ENCODE peak calls at places on chromosomes 2 and 18, in five cellular contexts. One of them, this sample, is unnamed.

GRCh38 chr2:75606851-75607798 is 39.5 kb upstream of the MRPL19 start:
- DNase-seq in activated CD8-positive, alpha-beta memory T cell treated with anti-CD3 and anti-CD28 coated beads, Interleukin-2, amount 50 U/mL, for 48 hours: no peak
- DNase-seq in activated effector memory CD4-positive, alpha-beta T cell treated with Interleukin-2 at 50 U/mL for 16 hours: no peak
- DNase-seq in epithelial cell of prostate: no peak
- DNase-seq in GM13977: no peak
- DNase-seq in this sample: no peak

GRCh38 chr2:73202156-73203054 is at the start of gene NOTO:
- DNase-seq in activated effector memory CD4-positive, alpha-beta T cell treated with Interleukin-2 at 50 U/mL for 16 hours: no peak
- DNase-seq in GM13977: no peak
- DNase-seq in epithelial cell of prostate: no peak
- DNase-seq in activated CD8-positive, alpha-beta memory T cell treated with anti-CD3 and anti-CD28 coated beads, Interleukin-2, amount 50 U/mL, for 48 hours: peak; percentile 60
- DNase-seq in this sample: no peak

GRCh38 chr18:74217476-74218143 is 69.3 kb downstream of the TIMM21 start:
- DNase-seq in activated CD8-positive, alpha-beta memory T cell treated with anti-CD3 and anti-CD28 coated beads, Interleukin-2, amount 50 U/mL, for 48 hours: no peak
- DNase-seq in activated effector memory CD4-positive, alpha-beta T cell treated with Interleukin-2 at 50 U/mL for 16 hours: no peak
- DNase-seq in epithelial cell of prostate: no peak
- DNase-seq in GM13977: no peak
- DNase-seq in this sample: no peak

GRCh38 chr18:10424576-10425314 is 29.7 kb upstream of the APCDD1 start:
- DNase-seq in activated CD8-positive, alpha-beta memory T cell treated with anti-CD3 and anti-CD28 coated beads, Interleukin-2, amount 50 U/mL, for 48 hours: no peak
- DNase-seq in GM13977: no peak
- DNase-seq in activated effector memory CD4-positive, alpha-beta T cell treated with Interleukin-2 at 50 U/mL for 16 hours: no peak
- DNase-seq in epithelial cell of prostate: no peak
- DNase-seq in this sample: no peak

GRCh38 chr2:242040303-242040655 is 170.8 kb downstream of the RTP5 start:
- DNase-seq in activated CD8-positive, alpha-beta memory T cell treated with anti-CD3 and anti-CD28 coated beads, Interleukin-2, amount 50 U/mL, for 48 hours: no peak
- DNase-seq in activated effector memory CD4-positive, alpha-beta T cell treated with Interleukin-2 at 50 U/mL for 16 hours: no peak
- DNase-seq in epithelial cell of prostate: no peak
- DNase-seq in GM13977: no peak
- DNase-seq in this sample: no peak

GRCh38 chr2:242031481-242032019 is 162.0 kb downstream of the RTP5 start:
- DNase-seq in activated effector memory CD4-positive, alpha-beta T cell treated with Interleukin-2 at 50 U/mL for 16 hours: peak; percentile 52
- DNase-seq in GM13977: no peak
- DNase-seq in epithelial cell of prostate: peak; percentile 39
- DNase-seq in activated CD8-positive, alpha-beta memory T cell treated with anti-CD3 and anti-CD28 coated beads, Interleukin-2, amount 50 U/mL, for 48 hours: peak; percentile 55
- DNase-seq in this sample: no peak

GRCh38 chr2:104846182-104846954 is 7.5 kb upstream of the POU3F3 start:
- DNase-seq in activated CD8-positive, alpha-beta memory T cell treated with anti-CD3 and anti-CD28 coated beads, Interleukin-2, amount 50 U/mL, for 48 hours: no peak
- DNase-seq in GM13977: peak; percentile 16
- DNase-seq in activated effector memory CD4-positive, alpha-beta T cell treated with Interleukin-2 at 50 U/mL for 16 hours: no peak
- DNase-seq in epithelial cell of prostate: no peak
- DNase-seq in this sample: no peak

GRCh38 chr2:170098626-170099312 is 79.2 kb upstream of the MYO3B start:
- DNase-seq in epithelial cell of prostate: no peak
- DNase-seq in GM13977: no peak
- DNase-seq in activated CD8-positive, alpha-beta memory T cell treated with anti-CD3 and anti-CD28 coated beads, Interleukin-2, amount 50 U/mL, for 48 hours: no peak
- DNase-seq in activated effector memory CD4-positive, alpha-beta T cell treated with Interleukin-2 at 50 U/mL for 16 hours: no peak
- DNase-seq in this sample: no peak

GRCh38 chr2:88452151-88452851 is at the start of gene FOXI3:
- DNase-seq in GM13977: peak; percentile 40
- DNase-seq in epithelial cell of prostate: no peak
- DNase-seq in activated effector memory CD4-positive, alpha-beta T cell treated with Interleukin-2 at 50 U/mL for 16 hours: no peak
- DNase-seq in activated CD8-positive, alpha-beta memory T cell treated with anti-CD3 and anti-CD28 coated beads, Interleukin-2, amount 50 U/mL, for 48 hours: peak; percentile 53
- DNase-seq in this sample: no peak

GRCh38 chr2:178579006-178579405 is 98.7 kb downstream of the PLEKHA3 start:
- DNase-seq in activated effector memory CD4-positive, alpha-beta T cell treated with Interleukin-2 at 50 U/mL for 16 hours: no peak
- DNase-seq in activated CD8-positive, alpha-beta memory T cell treated with anti-CD3 and anti-CD28 coated beads, Interleukin-2, amount 50 U/mL, for 48 hours: no peak
- DNase-seq in GM13977: no peak
- DNase-seq in epithelial cell of prostate: no peak
- DNase-seq in this sample: no peak

GRCh38 chr18:9082763-9083510 is 19.6 kb upstream of the NDUFV2 start:
- DNase-seq in epithelial cell of prostate: no peak
- DNase-seq in GM13977: peak; percentile 54
- DNase-seq in activated effector memory CD4-positive, alpha-beta T cell treated with Interleukin-2 at 50 U/mL for 16 hours: no peak
- DNase-seq in activated CD8-positive, alpha-beta memory T cell treated with anti-CD3 and anti-CD28 coated beads, Interleukin-2, amount 50 U/mL, for 48 hours: peak; percentile 62
- DNase-seq in this sample: peak; percentile 68

GRCh38 chr2:119943058-119943457 is 69.8 kb upstream of the EPB41L5 start:
- DNase-seq in activated effector memory CD4-positive, alpha-beta T cell treated with Interleukin-2 at 50 U/mL for 16 hours: no peak
- DNase-seq in GM13977: no peak
- DNase-seq in epithelial cell of prostate: no peak
- DNase-seq in activated CD8-positive, alpha-beta memory T cell treated with anti-CD3 and anti-CD28 coated beads, Interleukin-2, amount 50 U/mL, for 48 hours: no peak
- DNase-seq in this sample: no peak

GRCh38 chr2:157441072-157441454 is 2.8 kb downstream of the CYTIP start:
- DNase-seq in activated effector memory CD4-positive, alpha-beta T cell treated with Interleukin-2 at 50 U/mL for 16 hours: no peak
- DNase-seq in activated CD8-positive, alpha-beta memory T cell treated with anti-CD3 and anti-CD28 coated beads, Interleukin-2, amount 50 U/mL, for 48 hours: no peak
- DNase-seq in epithelial cell of prostate: no peak
- DNase-seq in GM13977: peak; percentile 33
- DNase-seq in this sample: no peak

GRCh38 chr2:201643216-201643651 is at the start of gene TMEM237:
- DNase-seq in epithelial cell of prostate: no peak
- DNase-seq in activated CD8-positive, alpha-beta memory T cell treated with anti-CD3 and anti-CD28 coated beads, Interleukin-2, amount 50 U/mL, for 48 hours: peak; percentile 75
- DNase-seq in GM13977: peak; percentile 79
- DNase-seq in activated effector memory CD4-positive, alpha-beta T cell treated with Interleukin-2 at 50 U/mL for 16 hours: no peak
- DNase-seq in this sample: no peak

GRCh38 chr2:133711226-133711625 is 143.0 kb upstream of the NCKAP5 start:
- DNase-seq in activated CD8-positive, alpha-beta memory T cell treated with anti-CD3 and anti-CD28 coated beads, Interleukin-2, amount 50 U/mL, for 48 hours: no peak
- DNase-seq in GM13977: no peak
- DNase-seq in epithelial cell of prostate: no peak
- DNase-seq in activated effector memory CD4-positive, alpha-beta T cell treated with Interleukin-2 at 50 U/mL for 16 hours: no peak
- DNase-seq in this sample: no peak

GRCh38 chr2:39947294-39948015 is 168.4 kb upstream of the THUMPD2 start:
- DNase-seq in epithelial cell of prostate: no peak
- DNase-seq in activated effector memory CD4-positive, alpha-beta T cell treated with Interleukin-2 at 50 U/mL for 16 hours: no peak
- DNase-seq in GM13977: no peak
- DNase-seq in activated CD8-positive, alpha-beta memory T cell treated with anti-CD3 and anti-CD28 coated beads, Interleukin-2, amount 50 U/mL, for 48 hours: no peak
- DNase-seq in this sample: no peak

GRCh38 chr2:37454851-37455762 is 110.7 kb downstream of the QPCT start:
- DNase-seq in activated CD8-positive, alpha-beta memory T cell treated with anti-CD3 and anti-CD28 coated beads, Interleukin-2, amount 50 U/mL, for 48 hours: no peak
- DNase-seq in activated effector memory CD4-positive, alpha-beta T cell treated with Interleukin-2 at 50 U/mL for 16 hours: no peak
- DNase-seq in GM13977: no peak
- DNase-seq in epithelial cell of prostate: no peak
- DNase-seq in this sample: no peak

GRCh38 chr18:79921984-79922965 is 29.2 kb downstream of the SLC66A2 start:
- DNase-seq in activated effector memory CD4-positive, alpha-beta T cell treated with Interleukin-2 at 50 U/mL for 16 hours: no peak
- DNase-seq in GM13977: no peak
- DNase-seq in activated CD8-positive, alpha-beta memory T cell treated with anti-CD3 and anti-CD28 coated beads, Interleukin-2, amount 50 U/mL, for 48 hours: peak; percentile 25
- DNase-seq in epithelial cell of prostate: no peak
- DNase-seq in this sample: no peak

GRCh38 chr2:169046440-169047151 is 15.5 kb upstream of the ABCB11 start:
- DNase-seq in GM13977: no peak
- DNase-seq in activated effector memory CD4-positive, alpha-beta T cell treated with Interleukin-2 at 50 U/mL for 16 hours: no peak
- DNase-seq in activated CD8-positive, alpha-beta memory T cell treated with anti-CD3 and anti-CD28 coated beads, Interleukin-2, amount 50 U/mL, for 48 hours: no peak
- DNase-seq in epithelial cell of prostate: peak; percentile 60
- DNase-seq in this sample: no peak

GRCh38 chr2:236919209-236919608 is 166.5 kb upstream of the COPS8 start:
- DNase-seq in activated effector memory CD4-positive, alpha-beta T cell treated with Interleukin-2 at 50 U/mL for 16 hours: no peak
- DNase-seq in epithelial cell of prostate: no peak
- DNase-seq in activated CD8-positive, alpha-beta memory T cell treated with anti-CD3 and anti-CD28 coated beads, Interleukin-2, amount 50 U/mL, for 48 hours: no peak
- DNase-seq in GM13977: no peak
- DNase-seq in this sample: no peak

GRCh38 chr2:104434363-104434792 is 419.5 kb upstream of the POU3F3 start:
- DNase-seq in epithelial cell of prostate: no peak
- DNase-seq in activated CD8-positive, alpha-beta memory T cell treated with anti-CD3 and anti-CD28 coated beads, Interleukin-2, amount 50 U/mL, for 48 hours: no peak
- DNase-seq in GM13977: peak; percentile 26
- DNase-seq in activated effector memory CD4-positive, alpha-beta T cell treated with Interleukin-2 at 50 U/mL for 16 hours: no peak
- DNase-seq in this sample: peak; percentile 7

GRCh38 chr2:65367517-65367916 is 64.9 kb downstream of the SPRED2 start:
- DNase-seq in GM13977: no peak
- DNase-seq in activated CD8-positive, alpha-beta memory T cell treated with anti-CD3 and anti-CD28 coated beads, Interleukin-2, amount 50 U/mL, for 48 hours: no peak
- DNase-seq in activated effector memory CD4-positive, alpha-beta T cell treated with Interleukin-2 at 50 U/mL for 16 hours: no peak
- DNase-seq in epithelial cell of prostate: peak; percentile 96
- DNase-seq in this sample: no peak

GRCh38 chr2:48600917-48601316 is 16.7 kb upstream of the GTF2A1L start:
- DNase-seq in GM13977: no peak
- DNase-seq in epithelial cell of prostate: no peak
- DNase-seq in activated CD8-positive, alpha-beta memory T cell treated with anti-CD3 and anti-CD28 coated beads, Interleukin-2, amount 50 U/mL, for 48 hours: no peak
- DNase-seq in activated effector memory CD4-positive, alpha-beta T cell treated with Interleukin-2 at 50 U/mL for 16 hours: no peak
- DNase-seq in this sample: no peak

GRCh38 chr2:42775186-42775585 is 11.3 kb upstream of the OXER1 start:
- DNase-seq in epithelial cell of prostate: no peak
- DNase-seq in GM13977: no peak
- DNase-seq in activated effector memory CD4-positive, alpha-beta T cell treated with Interleukin-2 at 50 U/mL for 16 hours: no peak
- DNase-seq in activated CD8-positive, alpha-beta memory T cell treated with anti-CD3 and anti-CD28 coated beads, Interleukin-2, amount 50 U/mL, for 48 hours: no peak
- DNase-seq in this sample: no peak

GRCh38 chr2:167049659-167050058 is 161.4 kb downstream of the XIRP2 start:
- DNase-seq in GM13977: no peak
- DNase-seq in activated CD8-positive, alpha-beta memory T cell treated with anti-CD3 and anti-CD28 coated beads, Interleukin-2, amount 50 U/mL, for 48 hours: no peak
- DNase-seq in activated effector memory CD4-positive, alpha-beta T cell treated with Interleukin-2 at 50 U/mL for 16 hours: no peak
- DNase-seq in epithelial cell of prostate: no peak
- DNase-seq in this sample: no peak

GRCh38 chr2:168722592-168722991 is 79.8 kb upstream of the NOSTRIN start:
- DNase-seq in activated effector memory CD4-positive, alpha-beta T cell treated with Interleukin-2 at 50 U/mL for 16 hours: no peak
- DNase-seq in GM13977: no peak
- DNase-seq in activated CD8-positive, alpha-beta memory T cell treated with anti-CD3 and anti-CD28 coated beads, Interleukin-2, amount 50 U/mL, for 48 hours: no peak
- DNase-seq in epithelial cell of prostate: no peak
- DNase-seq in this sample: no peak

GRCh38 chr2:147197754-147198153 is 647.1 kb upstream of the ACVR2A start:
- DNase-seq in activated effector memory CD4-positive, alpha-beta T cell treated with Interleukin-2 at 50 U/mL for 16 hours: no peak
- DNase-seq in activated CD8-positive, alpha-beta memory T cell treated with anti-CD3 and anti-CD28 coated beads, Interleukin-2, amount 50 U/mL, for 48 hours: no peak
- DNase-seq in epithelial cell of prostate: no peak
- DNase-seq in GM13977: no peak
- DNase-seq in this sample: no peak

GRCh38 chr2:109513749-109514588 is 99.8 kb downstream of the SEPTIN10 start:
- DNase-seq in epithelial cell of prostate: peak; percentile 56
- DNase-seq in activated CD8-positive, alpha-beta memory T cell treated with anti-CD3 and anti-CD28 coated beads, Interleukin-2, amount 50 U/mL, for 48 hours: no peak
- DNase-seq in activated effector memory CD4-positive, alpha-beta T cell treated with Interleukin-2 at 50 U/mL for 16 hours: no peak
- DNase-seq in GM13977: peak; percentile 78
- DNase-seq in this sample: peak; percentile 95

GRCh38 chr2:54666131-54666637 is 57.3 kb upstream of the EML6 start:
- DNase-seq in GM13977: no peak
- DNase-seq in epithelial cell of prostate: no peak
- DNase-seq in activated CD8-positive, alpha-beta memory T cell treated with anti-CD3 and anti-CD28 coated beads, Interleukin-2, amount 50 U/mL, for 48 hours: no peak
- DNase-seq in activated effector memory CD4-positive, alpha-beta T cell treated with Interleukin-2 at 50 U/mL for 16 hours: no peak
- DNase-seq in this sample: no peak

GRCh38 chr2:152505495-152505906 is 170.5 kb downstream of the FMNL2 start:
- DNase-seq in GM13977: no peak
- DNase-seq in epithelial cell of prostate: no peak
- DNase-seq in activated CD8-positive, alpha-beta memory T cell treated with anti-CD3 and anti-CD28 coated beads, Interleukin-2, amount 50 U/mL, for 48 hours: no peak
- DNase-seq in activated effector memory CD4-positive, alpha-beta T cell treated with Interleukin-2 at 50 U/mL for 16 hours: no peak
- DNase-seq in this sample: peak; percentile 35

GRCh38 chr2:109222422-109222821 is 93.4 kb downstream of the SH3RF3 start:
- DNase-seq in GM13977: no peak
- DNase-seq in activated effector memory CD4-positive, alpha-beta T cell treated with Interleukin-2 at 50 U/mL for 16 hours: no peak
- DNase-seq in activated CD8-positive, alpha-beta memory T cell treated with anti-CD3 and anti-CD28 coated beads, Interleukin-2, amount 50 U/mL, for 48 hours: peak; percentile 36
- DNase-seq in epithelial cell of prostate: no peak
- DNase-seq in this sample: no peak

GRCh38 chr18:39799010-39799409 is 2156.0 kb upstream of the PIK3C3 start:
- DNase-seq in activated effector memory CD4-positive, alpha-beta T cell treated with Interleukin-2 at 50 U/mL for 16 hours: no peak
- DNase-seq in epithelial cell of prostate: no peak
- DNase-seq in GM13977: no peak
- DNase-seq in activated CD8-positive, alpha-beta memory T cell treated with anti-CD3 and anti-CD28 coated beads, Interleukin-2, amount 50 U/mL, for 48 hours: no peak
- DNase-seq in this sample: no peak

GRCh38 chr18:22705328-22705727 is 227.8 kb upstream of the RBBP8 start:
- DNase-seq in activated effector memory CD4-positive, alpha-beta T cell treated with Interleukin-2 at 50 U/mL for 16 hours: no peak
- DNase-seq in activated CD8-positive, alpha-beta memory T cell treated with anti-CD3 and anti-CD28 coated beads, Interleukin-2, amount 50 U/mL, for 48 hours: no peak
- DNase-seq in epithelial cell of prostate: peak; percentile 49
- DNase-seq in GM13977: no peak
- DNase-seq in this sample: no peak